ENCODE peak calls at places on chromosomes 12 and 14, in eight cellular contexts. P is CD4-positive, CD25-positive, alpha-beta regulatory T cell; H is lower lobe of right lung; W is heart left ventricle; J is cardiac muscle cell; L is fibroblast of lung; F is A673; U is body of pancreas. X is an unnamed sample.
A peak's percentile ranks its signal among the peaks of the same experiment; 100 is the strongest.

GRCh38 chr12:43551971-43552559 is at the start of gene ADAMTS20:
- DNase-seq in J (peak; percentile 71), U (no peak), L (peak; percentile 15), P (no peak), F (peak; percentile 59), W (no peak), H (no peak), X (no peak)

GRCh38 chr12:123533672-123534643 is at the start of gene RILPL1:
- DNase-seq in P (peak; percentile 39), F (peak; percentile 73), L (peak; percentile 49), J (peak; percentile 89), U (peak; percentile 52), W (peak; percentile 69), H (peak; percentile 67), X (no peak)

GRCh38 chr14:101556566-101557320 is 4.6 kb upstream of the DIO3 start:
- DNase-seq in F (no peak), L (no peak), J (no peak), H (peak; percentile 35), P (no peak), W (no peak), U (no peak), X (no peak)

GRCh38 chr12:3328081-3328480 is 162.9 kb upstream of the PRMT8 start:
- DNase-seq in H (no peak), J (no peak), U (no peak), L (no peak), P (no peak), F (no peak), W (no peak), X (no peak)

GRCh38 chr12:110844551-110845395 is 2.0 kb upstream of the CCDC63 start:
- DNase-seq in J (no peak), P (no peak), W (peak; percentile 80), F (peak; percentile 81), L (peak; percentile 88), U (no peak), H (no peak), X (no peak)

GRCh38 chr12:34253674-34254073 is 231.4 kb downstream of the ALG10 start:
- DNase-seq in L (no peak), P (no peak), U (no peak), J (no peak), H (no peak), W (no peak), F (no peak), X (no peak)

GRCh38 chr14:105292810-105293711 is 7.7 kb downstream of the BRF1 start:
- DNase-seq in U (no peak), H (no peak), W (no peak), P (no peak), F (no peak), J (no peak), L (no peak), X (no peak)

GRCh38 chr12:124474709-124475108 is 92.7 kb downstream of the NCOR2 start:
- DNase-seq in L (no peak), J (no peak), U (no peak), H (no peak), W (peak; percentile 85), P (no peak), F (no peak), X (no peak)

GRCh38 chr12:120259418-120260202 is 5.9 kb downstream of the PXN start:
- DNase-seq in J (no peak), P (no peak), L (peak; percentile 48), U (no peak), H (no peak), F (no peak), W (peak; percentile 58), X (no peak)

GRCh38 chr14:101761881-101762529 is 496 bp downstream of the PPP2R5C start:
- DNase-seq in H (peak; percentile 71), W (peak; percentile 68), P (peak; percentile 52), U (peak; percentile 64), F (peak; percentile 11), J (peak; percentile 55), L (peak; percentile 2), X (no peak)

GRCh38 chr12:131852551-131853299 is 24.5 kb downstream of the MMP17 start:
- DNase-seq in J (no peak), U (no peak), P (no peak), H (no peak), F (no peak), L (peak; percentile 46), W (peak; percentile 4), X (no peak)

GRCh38 chr14:52268191-52269061 is 928 bp downstream of the PTGDR start:
- DNase-seq in J (peak; percentile 14), U (no peak), P (no peak), L (peak; percentile 35), W (peak; percentile 28), F (no peak), H (no peak), X (no peak)

GRCh38 chr12:8980137-8980536 is 9.2 kb upstream of the KLRG1 start:
- DNase-seq in L (no peak), U (no peak), J (no peak), H (no peak), F (no peak), P (no peak), W (no peak), X (no peak)

GRCh38 chr12:54036620-54037359 is 3.9 kb downstream of the HOXC5 start:
- DNase-seq in J (no peak), F (peak; percentile 73), H (no peak), L (no peak), U (no peak), W (no peak), P (no peak), X (no peak)

GRCh38 chr12:62977419-62977818 is 42.5 kb upstream of the PPM1H start:
- DNase-seq in F (peak; percentile 75), L (peak; percentile 29), W (no peak), H (no peak), J (no peak), P (no peak), U (no peak), X (no peak)

GRCh38 chr12:5830121-5830520 is 114.9 kb downstream of the ANO2 start:
- DNase-seq in U (no peak), F (no peak), H (no peak), J (no peak), P (no peak), L (no peak), W (no peak), X (no peak)

DNA sequence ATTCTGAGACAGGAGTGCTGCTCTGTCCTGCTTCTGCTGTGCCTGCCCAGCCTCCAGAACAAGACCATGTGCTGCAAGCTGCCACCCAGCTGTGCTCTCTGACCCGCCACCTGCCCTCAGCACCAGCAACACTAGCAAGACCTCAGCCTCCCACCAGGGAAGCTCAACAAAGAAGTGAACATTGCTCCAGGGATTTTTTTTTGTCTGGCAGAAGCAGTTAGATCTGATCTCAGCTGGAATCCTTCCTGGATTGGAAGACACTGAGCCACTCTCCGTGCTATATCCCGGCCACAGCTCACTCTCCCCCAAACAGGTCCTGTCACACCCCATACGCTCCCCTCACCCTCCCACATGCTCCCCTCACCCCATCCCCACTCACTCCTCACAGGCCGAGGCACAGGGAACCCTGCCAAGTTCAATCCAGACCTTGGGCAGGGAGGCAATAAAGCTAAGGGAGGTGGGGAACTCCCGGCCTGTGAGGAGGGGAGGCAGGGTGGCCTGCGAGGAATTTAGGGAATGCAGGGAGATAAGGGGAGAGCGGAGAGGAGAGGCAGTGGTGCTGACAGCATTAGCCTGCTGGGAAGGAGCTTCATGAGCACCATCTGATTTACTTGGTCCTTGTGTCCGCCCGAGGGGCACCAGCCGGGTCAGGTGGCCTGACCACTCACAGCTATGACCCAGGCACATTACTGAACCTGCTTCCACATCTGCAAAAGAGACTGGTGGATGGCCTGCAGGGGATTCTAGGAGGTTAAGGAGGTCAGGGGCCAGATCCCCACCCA is 29.7 kb downstream of the CCDC85C start:
- DNase-seq in H (peak; percentile 64), U (peak; percentile 78), F (peak; percentile 72), J (peak; percentile 91), L (peak; percentile 92), P (no peak), W (peak; percentile 73), X (no peak)
- H3K4me1 ChIP-seq in H (peaks cover 83% of the 10 kb centered on the region), U (peaks cover 100% of the 10 kb centered on the region), F (peaks cover 53% of the 10 kb centered on the region), J (peaks cover 85% of the 10 kb centered on the region), L (peaks cover 41% of the 10 kb centered on the region), P (no peaks in the 10 kb centered on the region), W (peaks cover 32% of the 10 kb centered on the region), X (peaks cover 71% of the 10 kb centered on the region)

GRCh38 chr14:94058128-94058673 is 22.8 kb downstream of the DDX24 start:
- DNase-seq in W (no peak), P (no peak), L (peak; percentile 29), H (no peak), U (no peak), J (no peak), F (no peak), X (no peak)
- H3K27ac ChIP-seq in W (no peak overlapping the region), P (no peak overlapping the region), L (no peak overlapping the region), H (no peak overlapping the region), U (peak overlapping the region; percentile 67), J (no peak overlapping the region), F (no peak overlapping the region), X (no peak overlapping the region)

DNA sequence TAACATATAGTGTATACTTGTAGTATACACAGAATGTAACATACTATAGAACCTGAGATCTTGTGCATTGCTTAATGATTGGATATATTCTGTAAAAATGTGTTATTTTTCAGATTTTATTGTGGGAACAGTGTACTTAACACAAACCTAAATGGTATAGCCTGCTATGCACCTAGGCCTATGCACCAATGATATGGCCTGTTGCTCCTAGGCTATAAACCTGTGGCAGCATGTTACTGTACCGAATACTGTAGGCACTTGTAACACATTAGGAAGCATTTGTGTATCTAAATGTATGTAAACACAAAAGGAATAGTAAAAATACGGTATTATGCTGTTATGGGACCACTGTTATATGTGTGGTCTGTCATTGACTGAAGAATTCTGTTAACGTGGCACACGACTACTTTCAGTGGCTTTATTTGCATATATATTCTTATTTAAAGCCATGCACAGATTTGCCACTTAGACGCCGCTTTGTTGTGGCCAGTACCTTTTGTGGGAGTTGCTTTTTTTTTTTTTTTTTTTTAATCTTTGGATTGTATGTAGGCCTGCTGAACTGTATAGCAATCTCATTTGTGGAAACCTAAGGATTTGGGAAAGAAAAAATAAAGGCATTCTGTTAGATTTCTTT is 7.4 kb downstream of the PAPOLA start:
- DNase-seq in J (no peak), H (no peak), U (no peak), P (no peak), F (no peak), L (no peak), W (no peak), X (no peak)
- H3K4me1 ChIP-seq in J (peaks cover 5% of the 10 kb centered on the region), H (peaks cover 83% of the 10 kb centered on the region), U (peaks cover 90% of the 10 kb centered on the region), P (peaks cover 78% of the 10 kb centered on the region), F (peaks cover 37% of the 10 kb centered on the region), L (no peaks in the 10 kb centered on the region), W (peaks cover 92% of the 10 kb centered on the region), X (peaks cover 30% of the 10 kb centered on the region)

GRCh38 chr12:64618953-64619590 is 8.8 kb downstream of the RASSF3 start:
- DNase-seq in P (no peak), J (no peak), W (no peak), F (peak; percentile 45), L (peak; percentile 37), U (no peak), H (no peak), X (no peak)

GRCh38 chr12:64612843-64613242 is 2.5 kb downstream of the RASSF3 start:
- DNase-seq in W (no peak), U (no peak), P (no peak), H (no peak), L (no peak), J (no peak), F (no peak), X (no peak)

GRCh38 chr12:64621257-64621942 is 11.1 kb downstream of the RASSF3 start:
- DNase-seq in L (peak; percentile 58), P (no peak), F (no peak), U (no peak), H (no peak), W (no peak), J (no peak), X (no peak)

GRCh38 chr12:64611430-64612286 is 1.4 kb downstream of the RASSF3 start:
- DNase-seq in P (peak; percentile 39), W (peak; percentile 63), J (peak; percentile 42), F (peak; percentile 30), L (peak; percentile 29), U (peak; percentile 64), H (peak; percentile 59), X (no peak)

GRCh38 chr12:64616221-64616620 is 5.9 kb downstream of the RASSF3 start:
- DNase-seq in U (no peak), P (no peak), L (peak; percentile 70), F (no peak), H (no peak), W (no peak), J (no peak), X (no peak)
- H3K27ac ChIP-seq in U (peak overlapping the region; percentile 28), P (no peak overlapping the region), L (no peak overlapping the region), F (peak overlapping the region; percentile 44), H (no peak overlapping the region), W (peak overlapping the region; percentile 79), J (peak overlapping the region; percentile 57), X (no peak overlapping the region)

X was measured in RWPE2.